ENCODE peak calls at places on chromosome 14, in four cellular contexts. V is SK-N-SH, J is GM12878, R is HepG2. A is an unnamed sample.

GRCh38 chr14:104685216-104685997 is 4.0 kb upstream of the INF2 start:
- DNase-seq in V (no peak), J (no peak), R (peak), A (no peak)

GRCh38 chr14:64845878-64846277 is 33.8 kb downstream of the SPTB start:
- DNase-seq in V (peak), J (no peak), R (no peak), A (no peak)

GRCh38 chr14:92513966-92514843 is 624 bp downstream of the RIN3 start:
- DNase-seq in V (no peak), J (no peak), R (peak), A (no peak)

GRCh38 chr14:46344327-46344937 is 307.1 kb downstream of the RPL10L start:
- DNase-seq in V (peak), J (peak), R (peak), A (peak)

GRCh38 chr14:88868558-88869159 is 44.2 kb downstream of the TTC8 start:
- DNase-seq in V (peak), J (no peak), R (peak), A (no peak)

GRCh38 chr14:32564591-32564990 is 235.5 kb downstream of the AKAP6 start:
- DNase-seq in V (no peak), J (no peak), R (no peak), A (no peak)

GRCh38 chr14:61388976-61389576 is 67.7 kb downstream of the PRKCH start:
- DNase-seq in V (no peak), J (no peak), R (no peak), A (no peak)

GRCh38 chr14:35883677-35884293 is 57.6 kb downstream of the BRMS1L start:
- DNase-seq in V (peak), J (no peak), R (peak), A (no peak)

GRCh38 chr14:103706551-103707328 is 8.5 kb downstream of the XRCC3 start:
- DNase-seq in V (no peak), J (no peak), R (no peak), A (no peak)

GRCh38 chr14:96297000-96297399 is 41.0 kb downstream of the BDKRB1 start:
- DNase-seq in V (peak), J (no peak), R (peak), A (no peak)

GRCh38 chr14:103483600-103483999 is 39.0 kb downstream of the CKB start:
- DNase-seq in V (no peak), J (no peak), R (no peak), A (no peak)

GRCh38 chr14:39069923-39070322 is 33.1 kb downstream of the SEC23A start:
- DNase-seq in V (no peak), J (no peak), R (no peak), A (no peak)

GRCh38 chr14:54562334-54562733 is 4.6 kb upstream of the SAMD4A start:
- DNase-seq in V (no peak), J (no peak), R (no peak), A (no peak)

GRCh38 chr14:91350813-91351507 is 66.7 kb downstream of the CCDC88C start:
- DNase-seq in V (no peak), J (peak), R (no peak), A (no peak)

GRCh38 chr14:54591461-54592245 is 24.7 kb downstream of the SAMD4A start:
- DNase-seq in V (no peak), J (no peak), R (no peak), A (no peak)

GRCh38 chr14:72664651-72665050 is 229.2 kb downstream of the DPF3 start:
- DNase-seq in V (no peak), J (no peak), R (no peak), A (no peak)

GRCh38 chr14:20489093-20489994 is 16.0 kb upstream of the RNASE10 start:
- DNase-seq in V (no peak), J (peak), R (peak), A (no peak)

GRCh38 chr14:71338153-71338552 is 430.9 kb downstream of the PCNX1 start:
- DNase-seq in V (no peak), J (no peak), R (no peak), A (no peak)

GRCh38 chr14:44565968-44566367 is 58.9 kb upstream of the FSCB start:
- DNase-seq in V (no peak), J (no peak), R (no peak), A (no peak)

GRCh38 chr14:55398679-55399078 is 13.0 kb downstream of the ATG14 start:
- DNase-seq in V (no peak), J (no peak), R (no peak), A (no peak)

GRCh38 chr14:90444077-90444696 is 47.4 kb downstream of the CALM1 start:
- DNase-seq in V (no peak), J (no peak), R (peak), A (no peak)

GRCh38 chr14:81625343-81625742 is 91.7 kb upstream of the SEL1L start:
- DNase-seq in V (peak), J (no peak), R (peak), A (peak)

DNA sequence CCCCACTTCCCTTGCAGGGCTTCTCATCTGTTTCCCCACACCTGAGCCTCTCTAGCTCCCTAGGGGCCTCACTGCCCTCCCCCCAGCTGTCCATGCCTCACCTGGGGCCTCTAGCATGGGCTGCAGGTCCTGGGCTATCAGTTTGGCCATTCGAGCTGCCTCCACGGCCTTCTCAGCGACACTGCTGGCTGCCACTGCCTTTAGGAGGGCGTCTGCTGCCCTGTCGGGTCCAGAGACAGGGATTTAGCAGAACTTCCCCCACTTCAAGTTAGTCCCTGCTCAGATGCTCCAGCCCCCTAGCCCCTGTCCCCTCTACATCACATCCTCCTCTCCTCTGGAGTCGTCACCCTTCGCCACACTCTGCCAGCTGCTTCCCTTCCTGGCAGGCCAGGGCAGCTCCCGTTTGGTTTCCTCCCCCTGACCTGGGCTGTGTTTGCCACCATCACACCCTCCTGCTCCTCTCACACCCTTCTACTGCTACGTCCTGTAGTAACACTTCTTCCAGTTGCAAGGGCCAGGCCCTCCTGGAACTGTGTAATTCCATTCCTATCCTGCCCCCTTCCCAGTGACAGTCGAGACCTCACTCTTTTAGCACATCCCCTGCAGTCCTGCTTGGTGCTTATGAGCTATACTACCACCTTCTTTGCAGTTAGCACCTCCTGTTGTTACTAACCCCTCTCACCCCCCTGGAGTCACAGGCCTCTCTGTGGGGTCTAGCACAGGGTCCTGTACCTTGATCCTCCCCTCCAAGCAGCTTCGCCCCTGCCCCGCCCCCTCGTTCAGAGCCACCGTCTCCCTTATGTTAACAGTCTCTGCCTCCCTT is 4.3 kb upstream of the AP1G2 start:
- DNase-seq in V (no peak), J (no peak), R (no peak), A (no peak)
- TF ChIP-seq MXI1 in V (no peak), J (no peak), R (no peak), A (no peak)

GRCh38 chr14:22572562-22573058 is 16.4 kb downstream of the DAD1 start:
- DNase-seq in V (no peak), J (no peak), R (peak), A (no peak)
- TF ChIP-seq TAF1 in V (no peak), J (no peak), R (no peak), A (no peak)

GRCh38 chr14:68191567-68192321 is 372.2 kb downstream of the RAD51B start:
- DNase-seq in V (no peak), J (no peak), R (peak), A (no peak)
- TF ChIP-seq MXI1 in V (no peak), J (no peak), R (no peak), A (no peak)

DNA sequence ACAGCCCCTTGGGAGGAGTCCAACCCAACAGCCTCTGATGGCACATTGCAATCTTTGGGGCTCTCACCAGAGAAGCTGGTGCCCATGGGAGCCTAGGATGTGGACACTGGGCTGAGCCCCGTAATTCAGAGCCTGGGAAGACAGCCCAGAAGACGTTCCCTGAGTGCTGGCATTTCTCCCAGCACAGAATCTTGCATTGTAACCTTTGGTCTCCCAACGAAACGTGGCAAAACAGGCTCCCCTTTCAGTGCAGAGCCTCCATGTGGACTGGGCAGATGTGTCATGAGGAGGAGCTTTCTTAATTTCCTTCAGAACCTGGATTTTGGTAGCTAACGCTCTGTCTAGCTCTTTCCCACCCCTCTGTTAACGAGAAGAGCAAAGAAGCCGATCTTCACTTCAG is 26.3 kb downstream of the BATF start:
- DNase-seq in V (no peak), J (no peak), R (no peak), A (no peak)
- TF ChIP-seq TAF1 in V (no peak), J (no peak), R (no peak), A (no peak)

DNA sequence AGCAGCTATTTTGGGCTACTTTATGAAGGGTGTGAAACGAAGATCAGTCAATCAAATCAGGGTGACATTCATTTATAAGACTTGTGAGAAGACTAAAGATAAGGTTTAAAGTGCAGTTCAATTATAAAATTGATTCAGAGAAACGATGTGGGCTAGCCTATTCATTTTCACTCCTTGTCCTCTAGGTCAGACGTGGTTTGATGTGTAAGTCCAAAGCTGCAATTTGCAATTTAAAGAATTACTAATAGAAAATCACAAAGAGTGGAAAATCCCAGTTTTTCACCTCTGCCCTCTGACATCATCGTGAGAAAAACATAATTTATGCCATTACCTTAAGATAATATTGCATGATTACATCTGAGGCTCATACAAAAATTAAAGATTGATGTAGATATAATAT is 243.5 kb upstream of the NOVA1 start:
- DNase-seq in V (no peak), J (no peak), R (no peak), A (no peak)
- TF ChIP-seq MXI1 in V (no peak), J (no peak), R (no peak), A (no peak)

DNA sequence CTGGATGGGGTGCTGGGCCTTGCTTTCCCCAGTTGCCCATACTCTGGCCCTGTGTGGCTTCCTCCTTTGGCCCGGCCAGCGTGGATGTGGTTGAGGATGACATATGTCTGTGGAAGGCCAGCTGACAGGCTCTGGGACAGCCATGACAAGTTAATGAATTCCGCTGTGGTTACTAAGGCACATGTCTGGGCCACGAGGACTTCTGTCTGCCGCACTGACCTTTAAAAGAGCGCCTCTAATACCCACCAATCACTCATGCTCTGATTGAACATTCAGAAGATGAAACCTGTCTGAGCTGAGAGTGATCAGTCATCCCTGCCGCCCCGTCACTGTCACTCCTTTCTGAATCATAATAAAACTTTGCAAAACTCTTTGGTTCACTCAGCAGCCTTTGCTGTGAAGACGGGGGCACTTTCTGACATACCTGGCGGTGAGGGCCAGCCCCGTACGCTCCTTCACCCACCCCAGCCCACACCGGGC is 74.8 kb downstream of the DIO3 start:
- DNase-seq in V (no peak), J (peak), R (no peak), A (no peak)
- TF ChIP-seq TAF1 in V (no peak), J (no peak), R (no peak), A (no peak)

GRCh38 chr14:75823334-75823733 is 158.5 kb downstream of the TGFB3 start:
- DNase-seq in V (no peak), J (no peak), R (no peak), A (no peak)
- TF ChIP-seq MXI1 in V (no peak), J (no peak), R (no peak), A (no peak)

DNA sequence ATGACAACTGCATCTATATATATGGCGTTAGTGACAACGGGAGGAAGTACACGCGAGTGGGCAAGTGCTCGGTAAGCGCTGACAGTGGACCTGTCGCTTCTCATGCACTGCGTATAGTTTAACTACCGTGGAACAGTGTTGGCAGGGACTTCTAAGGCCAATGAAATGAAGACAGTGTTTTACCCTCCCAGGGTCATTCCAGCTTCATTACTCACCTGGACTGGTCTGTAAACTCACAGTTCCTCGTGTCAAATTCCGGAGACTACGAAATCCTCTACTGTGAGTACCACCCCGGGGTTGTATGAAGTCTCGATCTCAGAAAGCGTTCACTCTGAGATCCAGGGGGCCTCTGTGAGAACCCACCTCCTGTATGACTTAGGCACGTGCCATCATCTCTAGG is 129.2 kb upstream of the EVL start:
- DNase-seq in V (no peak), J (no peak), R (no peak), A (no peak)
- TF ChIP-seq TAF1 in V (no peak), J (no peak), R (no peak), A (no peak)

DNA sequence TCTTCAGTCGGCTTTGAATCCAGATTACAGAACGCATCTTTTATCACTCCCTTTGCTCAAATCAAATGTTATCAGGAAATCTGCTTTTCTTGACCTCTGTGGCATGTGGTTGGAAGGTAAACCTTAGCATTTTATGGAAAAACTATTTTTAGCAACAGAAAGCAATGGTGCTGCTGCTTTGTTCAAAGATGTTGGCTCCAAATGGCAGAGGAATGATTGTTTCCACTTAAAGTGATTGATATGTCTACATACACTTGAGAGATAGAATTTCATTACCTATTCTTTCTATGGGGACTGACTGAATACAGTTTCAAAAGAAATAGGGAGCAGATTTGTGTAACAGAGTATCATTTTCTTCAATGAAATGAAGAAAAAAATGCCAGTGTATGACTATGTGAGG is 761.2 kb downstream of the NOVA1 start:
- DNase-seq in V (no peak), J (no peak), R (no peak), A (no peak)
- TF ChIP-seq MXI1 in V (no peak), J (no peak), R (no peak), A (no peak)

GRCh38 chr14:99579903-99580570 is 24.0 kb downstream of the CCDC85C start:
- DNase-seq in V (peak), J (no peak), R (no peak), A (peak)
- TF ChIP-seq TAF1 in V (no peak), J (no peak), R (no peak), A (no peak)

A was measured in K562.